ENCODE peak calls at places on chromosomes 5 and 9, in ten cellular contexts. H is activated T-helper 1 cell treated with anti-CD3 and anti-CD28 coated beads, Interleukin-2, amount 50 U/mL, for 16 hours; Z is stimulated activated CD8-positive, alpha-beta memory T cell treated with anti-CD3 and anti-CD28 coated beads, Interleukin-15, amount 100 ng/mL, for 4 hours; C is progenitor cell of endocrine pancreas; E is posterior cingulate gyrus; G is foreskin fibroblast; Q is AG10803; L is prostate gland; I is lung; N is HCEC 1CT. M is an unnamed sample.

GRCh38 chr5:171852255-171852681 is 66.7 kb downstream of the SMIM23 start:
- DNase-seq in N (no peak), H (no peak), E (no peak), Q (no peak), Z (no peak), I (no peak), G (no peak), L (no peak), C (no peak), M (no peak)

GRCh38 chr5:158874814-158875213 is 224.9 kb downstream of the EBF1 start:
- DNase-seq in C (no peak), N (no peak), Q (peak), H (no peak), Z (no peak), I (no peak), G (no peak), E (no peak), L (no peak), M (no peak)

GRCh38 chr5:131218392-131218791 is 45.5 kb upstream of the CDC42SE2 start:
- DNase-seq in L (no peak), N (peak), E (no peak), H (no peak), I (no peak), Q (no peak), C (no peak), Z (no peak), G (peak), M (no peak)

GRCh38 chr5:157593036-157593435 is 17.5 kb upstream of the ADAM19 start:
- DNase-seq in I (no peak), E (no peak), L (no peak), Q (no peak), N (no peak), H (no peak), C (no peak), G (no peak), Z (no peak), M (no peak)

GRCh38 chr5:39800202-39800601 is 375.4 kb upstream of the DAB2 start:
- DNase-seq in N (no peak), Z (no peak), G (no peak), C (no peak), Q (no peak), H (no peak), E (no peak), I (no peak), L (no peak), M (no peak)

GRCh38 chr5:119031905-119032304 is 39.0 kb upstream of the DMXL1 start:
- DNase-seq in G (no peak), N (no peak), E (no peak), Q (no peak), I (no peak), C (no peak), H (no peak), Z (no peak), L (no peak), M (no peak)

GRCh38 chr5:122163151-122164069 is 34.1 kb downstream of the ZNF474 start:
- DNase-seq in E (no peak), I (no peak), H (no peak), L (no peak), G (peak), N (peak), Q (peak), C (no peak), Z (no peak), M (peak)

GRCh38 chr5:132812949-132813598 is at the start of gene SOWAHA:
- DNase-seq in E (peak), L (no peak), N (no peak), I (no peak), G (peak), Z (no peak), H (no peak), C (no peak), Q (no peak), M (no peak)

GRCh38 chr5:6417657-6418056 is 31.0 kb upstream of the UBE2QL1 start:
- DNase-seq in E (no peak), L (no peak), Z (no peak), C (no peak), G (no peak), N (no peak), Q (no peak), I (no peak), H (no peak), M (no peak)

GRCh38 chr5:62134811-62135210 is 171.2 kb upstream of the KIF2A start:
- DNase-seq in E (no peak), L (no peak), Z (no peak), I (no peak), G (peak), H (no peak), Q (peak), N (no peak), C (no peak), M (no peak)

GRCh38 chr5:92267830-92268229 is 884.7 kb upstream of the ARRDC3 start:
- DNase-seq in Q (no peak), E (no peak), G (no peak), N (no peak), H (no peak), I (no peak), C (no peak), Z (no peak), L (no peak), M (no peak)

GRCh38 chr5:52665544-52665943 is 122.2 kb upstream of the ITGA1 start:
- DNase-seq in I (no peak), Z (no peak), H (no peak), L (no peak), N (no peak), C (no peak), E (no peak), G (no peak), Q (peak), M (peak)

GRCh38 chr9:92610470-92611420 is 59.2 kb downstream of the IPPK start:
- DNase-seq in L (no peak), E (no peak), H (no peak), Z (no peak), I (no peak), Q (peak), N (no peak), G (peak), C (no peak), M (peak)

GRCh38 chr9:31027678-31028077 is 1356.8 kb upstream of the ACO1 start:
- DNase-seq in G (no peak), N (no peak), Q (no peak), Z (no peak), L (no peak), H (no peak), C (no peak), I (no peak), E (no peak), M (no peak)

GRCh38 chr5:78530342-78531096 is 118.1 kb downstream of the LHFPL2 start:
- DNase-seq in E (no peak), Z (no peak), L (no peak), N (peak), G (peak), I (no peak), C (no peak), Q (peak), H (no peak), M (no peak)

GRCh38 chr9:34592895-34593601 is 3.5 kb upstream of the CNTFR start:
- DNase-seq in I (peak), L (peak), Z (no peak), Q (no peak), H (no peak), N (no peak), C (no peak), E (peak), G (no peak), M (no peak)

GRCh38 chr9:133322701-133323100 is 13.3 kb downstream of the SURF6 start:
- DNase-seq in L (no peak), Z (no peak), E (no peak), H (no peak), G (no peak), Q (no peak), I (no peak), N (no peak), C (no peak), M (no peak)

GRCh38 chr5:177241768-177242167 is 61.8 kb downstream of the RAB24 start:
- DNase-seq in Q (no peak), N (peak), I (no peak), Z (no peak), H (no peak), L (no peak), C (no peak), G (no peak), E (no peak), M (no peak)

GRCh38 chr9:106860731-106861584 is 2.0 kb upstream of the ZNF462 start:
- DNase-seq in C (no peak), I (peak), H (no peak), E (no peak), N (peak), Q (peak), G (peak), L (peak), Z (no peak), M (no peak)

GRCh38 chr5:124700333-124700732 is 46.1 kb downstream of the ZNF608 start:
- DNase-seq in H (no peak), Z (no peak), I (no peak), E (no peak), L (no peak), N (no peak), C (no peak), G (no peak), Q (no peak), M (no peak)

GRCh38 chr9:96391021-96391765 is 7.7 kb upstream of the SLC35D2 start:
- DNase-seq in E (no peak), I (no peak), H (no peak), C (no peak), Q (no peak), L (peak), N (no peak), Z (no peak), G (no peak), M (no peak)

GRCh38 chr5:123450114-123450513 is 26.9 kb upstream of the CEP120 start:
- DNase-seq in C (no peak), Q (no peak), L (no peak), N (no peak), E (no peak), H (no peak), Z (no peak), I (no peak), G (no peak), M (no peak)

GRCh38 chr5:1733369-1733768 is 66.3 kb downstream of the MRPL36 start:
- DNase-seq in C (peak), Z (no peak), I (peak), H (no peak), G (no peak), E (no peak), Q (no peak), N (no peak), L (peak), M (no peak)

GRCh38 chr5:143166661-143167420 is 236.6 kb downstream of the NR3C1 start:
- DNase-seq in L (no peak), N (no peak), G (no peak), Q (no peak), I (no peak), H (no peak), Z (no peak), C (no peak), E (no peak), M (no peak)

GRCh38 chr5:138233280-138233679 is 20.2 kb upstream of the CDC23 start:
- DNase-seq in Q (no peak), N (no peak), H (no peak), E (no peak), C (no peak), G (no peak), L (no peak), I (no peak), Z (no peak), M (no peak)

GRCh38 chr5:41193462-41194166 is 19.7 kb downstream of the C6 start:
- DNase-seq in Z (no peak), C (no peak), I (peak), E (no peak), H (no peak), Q (peak), L (peak), G (peak), N (peak), M (no peak)

GRCh38 chr9:12961276-12961809 is 186.5 kb downstream of the LURAP1L start:
- DNase-seq in C (no peak), E (no peak), H (no peak), Q (no peak), G (peak), N (peak), Z (no peak), I (no peak), L (no peak), M (no peak)

GRCh38 chr5:1975406-1975715 is 92.6 kb upstream of the IRX4 start:
- DNase-seq in Z (no peak), C (no peak), H (no peak), I (no peak), Q (no peak), E (no peak), G (no peak), L (peak), N (no peak), M (no peak)

GRCh38 chr5:142244440-142244839 is 80.4 kb downstream of the SPRY4 start:
- DNase-seq in C (no peak), Z (no peak), N (no peak), E (no peak), L (no peak), I (no peak), Q (no peak), H (no peak), G (no peak), M (no peak)

GRCh38 chr9:136403538-136403914 is 3.6 kb upstream of the SNAPC4 start:
- DNase-seq in I (no peak), E (no peak), G (no peak), C (no peak), N (no peak), L (no peak), Z (peak), H (peak), Q (no peak), M (no peak)

GRCh38 chr5:151156732-151157402 is 712 bp downstream of the ANXA6 start:
- DNase-seq in C (no peak), N (peak), Z (no peak), H (no peak), E (no peak), G (peak), I (no peak), Q (peak), L (no peak), M (no peak)